ENCODE peak calls at places on chromosomes 6 and 20, in five cellular contexts. S is CD4-positive, CD25-positive, alpha-beta regulatory T cell; E is mesenchymal stem cell; B is psoas muscle; F is transverse colon. U is an unnamed sample. For H3K4me1, the result is how much of the 10 kb centered on the place peaks cover.

GRCh38 chr20:20480689-20481088 is 112.8 kb downstream of the INSM1 start:
- DNase-seq in S (no peak), E (peak), B (no peak), F (no peak), U (peak)

GRCh38 chr6:44831002-44831610 is 443.6 kb downstream of the CDC5L start:
- DNase-seq in S (no peak), E (peak), B (no peak), F (no peak), U (no peak)

GRCh38 chr6:93317587-93317986 is 101.8 kb downstream of the EPHA7 start:
- DNase-seq in S (no peak), E (no peak), B (no peak), F (no peak), U (no peak)

GRCh38 chr6:105794263-105794662 is 291.9 kb upstream of the PRDM1 start:
- DNase-seq in S (no peak), E (peak), B (peak), F (peak), U (peak)

GRCh38 chr6:7504041-7504440 is 37.4 kb upstream of the DSP start:
- DNase-seq in S (no peak), E (no peak), B (no peak), F (no peak), U (no peak)

GRCh38 chr6:165045631-165046030 is 263.8 kb downstream of the C6orf118 start:
- DNase-seq in S (no peak), E (no peak), B (no peak), F (no peak), U (no peak)

GRCh38 chr6:27605401-27606342 is 132.8 kb upstream of the ZNF184 start:
- DNase-seq in S (no peak), E (peak), B (no peak), F (no peak), U (peak)

GRCh38 chr20:45012682-45013302 is 46.5 kb downstream of the STK4 start:
- DNase-seq in S (no peak), E (peak), B (no peak), F (no peak), U (no peak)

GRCh38 chr6:116543149-116543548 is 2.3 kb downstream of the TRAPPC3L start:
- DNase-seq in S (no peak), E (no peak), B (no peak), F (no peak), U (no peak)

GRCh38 chr6:122476131-122476530 is 4.5 kb upstream of the SERINC1 start:
- DNase-seq in S (peak), E (peak), B (no peak), F (no peak), U (no peak)

GRCh38 chr6:93104195-93104817 is 315.1 kb downstream of the EPHA7 start:
- DNase-seq in S (no peak), E (peak), B (no peak), F (no peak), U (peak)

GRCh38 chr6:94049001-94049400 is 629.6 kb upstream of the EPHA7 start:
- DNase-seq in S (no peak), E (no peak), B (no peak), F (no peak), U (no peak)

GRCh38 chr6:109092074-109092473 is 2.6 kb downstream of the SESN1 start:
- DNase-seq in S (no peak), E (no peak), B (no peak), F (no peak), U (no peak)

DNA sequence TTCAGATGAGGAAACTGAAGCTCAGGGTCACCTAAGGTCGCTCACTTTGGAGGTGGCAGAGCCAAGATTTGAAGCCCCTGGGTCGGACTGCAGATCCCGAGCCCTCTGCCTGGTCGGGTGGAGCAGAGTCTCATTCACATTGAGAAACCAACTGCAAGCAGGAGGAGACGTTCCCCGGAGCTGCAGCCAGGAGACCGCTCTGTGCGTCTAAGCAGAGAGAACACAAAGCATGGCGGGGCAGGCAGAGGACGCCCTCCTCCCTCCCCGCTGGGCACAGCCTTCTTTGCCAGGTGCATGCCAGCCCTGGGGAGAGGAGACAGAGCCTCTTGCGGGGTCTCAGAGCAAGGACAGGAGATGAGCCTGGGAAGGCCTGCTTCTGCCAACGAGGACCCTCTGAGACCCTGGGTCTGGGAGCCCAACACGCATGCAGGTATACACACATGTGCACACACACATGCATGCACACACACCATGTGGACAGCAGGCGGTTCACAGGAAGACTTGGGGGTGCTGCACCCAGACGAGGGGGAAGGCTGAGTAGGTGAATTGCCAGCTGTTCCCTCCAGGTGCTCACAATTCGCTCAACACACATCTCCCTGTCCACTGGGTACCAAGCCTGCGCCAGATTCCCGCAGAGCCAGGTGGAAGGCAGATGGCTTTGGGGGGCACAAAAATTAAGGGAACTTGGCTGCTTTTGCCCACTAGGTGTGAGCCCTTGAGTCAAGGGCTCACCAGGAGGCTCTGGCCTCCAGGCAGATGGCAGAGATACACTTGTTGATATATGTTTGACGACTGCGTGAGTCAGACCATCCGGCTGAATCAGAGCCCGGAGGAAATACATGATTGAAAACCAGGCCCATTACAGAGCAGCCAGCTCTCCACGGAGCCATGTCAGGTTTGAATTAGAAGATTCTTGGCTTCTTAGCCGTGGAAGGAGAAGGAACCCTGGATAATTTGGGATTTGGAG is 5.5 kb upstream of the NTSR1 start:
- DNase-seq in S (no peak), E (peak), B (no peak), F (no peak), U (peak)
- H3K4me1 ChIP-seq in S (under half), E (under half), B (under half), F (under half), U (under half)

GRCh38 chr6:11231108-11231463 is 1.4 kb downstream of the NEDD9 start:
- DNase-seq in S (no peak), E (no peak), B (no peak), F (no peak), U (no peak)

GRCh38 chr6:11232177-11232967 is at the start of gene NEDD9:
- DNase-seq in S (peak), E (peak), B (peak), F (peak), U (peak)

GRCh38 chr6:11230158-11231107 is 2.0 kb downstream of the NEDD9 start:
- DNase-seq in S (no peak), E (peak), B (no peak), F (peak), U (no peak)

GRCh38 chr6:11232968-11233626 is 629 bp upstream of the NEDD9 start:
- DNase-seq in S (no peak), E (no peak), B (no peak), F (peak), U (peak)

DNA sequence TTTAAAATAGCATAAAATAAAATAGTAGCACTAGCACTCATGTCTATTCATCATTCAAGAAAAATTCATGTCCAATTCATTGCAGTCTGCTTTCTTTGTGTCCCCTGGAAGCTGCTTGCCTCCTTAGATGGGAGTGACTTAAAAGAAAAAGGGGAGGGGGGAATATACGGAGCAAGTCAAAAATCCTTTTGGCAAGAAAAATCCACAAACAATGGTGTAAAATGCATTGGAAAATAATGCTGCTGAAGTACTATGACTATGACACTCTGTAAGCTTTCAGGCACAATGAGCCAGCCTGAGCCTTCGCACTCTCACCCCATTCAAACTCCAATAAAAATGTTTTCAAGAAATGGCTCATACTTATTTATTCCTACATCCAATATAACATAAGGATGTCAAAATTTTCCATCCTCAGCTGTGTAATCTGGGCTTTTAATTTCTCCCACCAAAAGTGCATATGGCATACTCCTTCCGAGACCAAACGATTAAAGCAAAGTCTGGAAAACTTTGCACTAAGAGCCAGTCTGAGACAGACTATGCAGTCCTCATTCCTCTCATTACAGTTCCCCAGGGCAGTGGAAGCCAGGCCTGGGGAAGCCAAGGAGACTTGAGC is 798 bp downstream of the NEDD9 start:
- DNase-seq in S (no peak), E (no peak), B (no peak), F (no peak), U (no peak)
- H3K4me3 ChIP-seq in S (peak), E (peak), B (peak), F (peak), U (peak)

GRCh38 chr6:4028051-4028450 is 50.9 kb downstream of the FAM217A start:
- DNase-seq in S (no peak), E (no peak), B (no peak), F (no peak), U (no peak)

GRCh38 chr6:4032475-4032874 is 46.5 kb downstream of the FAM217A start:
- DNase-seq in S (no peak), E (no peak), B (no peak), F (no peak), U (no peak)

GRCh38 chr6:4030672-4031071 is 48.3 kb downstream of the FAM217A start:
- DNase-seq in S (peak), E (no peak), B (no peak), F (no peak), U (no peak)

GRCh38 chr6:4036581-4036980 is 42.4 kb downstream of the FAM217A start:
- DNase-seq in S (no peak), E (no peak), B (no peak), F (no peak), U (no peak)

GRCh38 chr6:4031442-4031841 is 47.5 kb downstream of the FAM217A start:
- DNase-seq in S (no peak), E (no peak), B (no peak), F (no peak), U (no peak)
- H3K4me1 ChIP-seq in S (half or more), E (under half), B (under half), F (under half), U (under half)

GRCh38 chr20:63977392-63978276 is 1.8 kb downstream of the SAMD10 start:
- DNase-seq in S (no peak), E (peak), B (no peak), F (no peak), U (peak)
- H3K4me3 ChIP-seq in S (peak), E (no peak), B (no peak), F (no peak), U (no peak)

GRCh38 chr6:3421763-3422456 is 34.9 kb downstream of the SLC22A23 start:
- DNase-seq in S (no peak), E (peak), B (no peak), F (no peak), U (peak)

GRCh38 chr6:3421145-3421544 is 35.7 kb downstream of the SLC22A23 start:
- DNase-seq in S (no peak), E (no peak), B (no peak), F (no peak), U (no peak)

GRCh38 chr6:3418521-3419060 is 38.3 kb downstream of the SLC22A23 start:
- DNase-seq in S (no peak), E (no peak), B (no peak), F (no peak), U (peak)

GRCh38 chr6:3417473-3417872 is 39.4 kb downstream of the SLC22A23 start:
- DNase-seq in S (no peak), E (no peak), B (no peak), F (no peak), U (no peak)

DNA sequence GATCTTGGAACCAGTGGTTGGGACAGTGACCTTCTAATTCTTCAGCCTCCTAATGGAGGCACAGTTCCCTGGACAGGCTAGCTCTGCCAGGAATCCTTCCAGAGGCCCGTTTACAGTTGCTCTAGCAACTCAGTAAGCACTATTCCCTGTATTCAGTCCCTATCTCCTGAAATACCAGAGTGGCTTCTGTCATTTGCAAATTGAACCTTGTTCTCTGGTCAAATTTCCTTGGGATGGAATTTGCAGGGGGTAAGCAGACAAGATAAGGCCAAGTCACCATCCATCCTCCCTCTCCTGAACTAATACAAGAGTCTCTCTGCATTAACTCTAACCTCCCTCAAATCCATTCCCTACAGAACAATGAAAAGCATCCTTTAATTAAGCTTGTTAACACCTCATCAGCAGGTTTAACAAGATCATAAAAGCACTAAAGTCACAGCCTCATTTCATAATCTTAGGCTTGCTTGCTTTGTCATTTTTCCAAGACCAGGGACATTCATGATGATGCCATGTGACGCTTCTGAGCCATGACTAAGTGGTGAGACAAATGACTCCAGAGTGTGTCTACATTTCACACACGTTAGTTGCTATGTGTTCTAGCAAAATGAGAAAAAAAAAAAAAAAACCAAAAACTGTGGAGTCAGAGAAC is 37.1 kb downstream of the SLC22A23 start:
- DNase-seq in S (no peak), E (peak), B (no peak), F (no peak), U (peak)
- H3K4me1 ChIP-seq in S (under half), E (under half), B (under half), F (under half), U (under half)